ENCODE peak calls at places on chromosomes 5 and 9, in five cellular contexts. Z is heart right ventricle, H is IMR-90, W is right atrium auricular region, V is Caco-2. B is an unnamed sample. For H3K27me3 and H3K4me1, the result is how much of the 10 kb centered on the place peaks cover.

GRCh38 chr5:56490971-56491468 is 257.9 kb upstream of the ANKRD55 start:
- DNase-seq in V (peak), W (no peak), H (no peak), Z (no peak), B (peak)

GRCh38 chr5:33324667-33325307 is 116.0 kb upstream of the TARS1 start:
- DNase-seq in H (no peak), V (no peak), W (no peak), Z (no peak), B (no peak)

GRCh38 chr9:125269014-125269397 is 7.4 kb downstream of the GAPVD1 start:
- DNase-seq in Z (no peak), W (no peak), V (no peak), H (no peak), B (no peak)

GRCh38 chr9:34547960-34548603 is 25.3 kb upstream of the ENHO start:
- DNase-seq in W (peak), V (peak), H (peak), Z (peak), B (peak)

GRCh38 chr9:119365291-119366027 is 3.8 kb downstream of the BRINP1 start:
- DNase-seq in Z (peak), H (no peak), V (peak), W (no peak), B (no peak)

GRCh38 chr5:63686938-63687337 is 275.3 kb downstream of the HTR1A start:
- DNase-seq in Z (no peak), V (no peak), H (no peak), W (no peak), B (peak)

GRCh38 chr9:93126825-93127368 is 7.2 kb downstream of the NINJ1 start:
- DNase-seq in W (no peak), V (no peak), H (no peak), Z (peak), B (no peak)

GRCh38 chr5:180464603-180464970 is 29.6 kb upstream of the CNOT6 start:
- DNase-seq in V (no peak), H (no peak), W (no peak), Z (no peak), B (no peak)

GRCh38 chr9:121153642-121154041 is 48.0 kb downstream of the RAB14 start:
- DNase-seq in Z (no peak), V (no peak), W (no peak), H (no peak), B (no peak)
- H3K27me3 ChIP-seq in Z (under half), V (under half), W (under half), H (under half), B (under half)

GRCh38 chr5:115423541-115423940 is 121.0 kb downstream of the FEM1C start:
- DNase-seq in V (no peak), Z (peak), W (peak), H (no peak), B (no peak)
- H3K4me1 ChIP-seq in V (under half), Z (under half), W (half or more), H (under half), B (under half)

DNA sequence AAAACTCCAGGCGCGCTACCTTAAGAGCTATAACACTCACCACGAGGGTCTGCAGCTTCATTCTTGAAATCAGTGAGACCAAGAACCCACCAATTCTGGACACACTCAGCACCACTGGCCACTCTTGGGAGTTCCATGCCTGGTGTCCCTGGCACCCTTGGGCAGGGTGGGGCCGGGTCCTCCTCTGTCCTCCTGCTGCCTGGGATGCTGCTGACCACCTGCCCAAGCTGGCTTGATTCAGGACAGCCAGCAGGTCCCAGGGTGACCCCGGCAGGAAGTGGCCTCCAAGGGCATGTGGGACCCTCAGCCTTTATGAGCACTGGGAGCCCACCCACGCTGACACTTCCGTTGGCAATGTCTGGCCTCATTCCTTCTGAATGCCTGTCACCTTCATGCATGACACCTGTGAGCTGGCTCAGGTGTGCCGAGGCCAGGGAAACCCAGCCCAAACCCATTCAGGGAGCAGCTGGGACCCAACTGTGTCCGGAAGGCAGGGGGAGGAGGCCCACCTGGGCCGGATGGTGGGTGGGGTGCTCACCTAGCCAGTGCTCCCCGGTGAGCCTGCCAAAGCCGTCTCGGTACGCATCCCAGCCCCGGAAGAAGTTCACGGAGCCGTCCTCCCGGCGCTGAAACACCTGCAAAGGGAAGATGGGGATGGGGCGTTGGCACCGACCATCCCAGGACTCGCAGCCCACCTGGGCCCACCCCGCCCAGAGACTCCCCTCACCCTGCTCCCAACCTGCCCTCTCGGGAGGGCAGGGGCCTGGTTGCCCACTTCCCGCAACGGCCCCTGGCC is 14.8 kb upstream of the QRFP start:
- DNase-seq in H (no peak), V (no peak), W (no peak), Z (no peak), B (no peak)
- H3K27me3 ChIP-seq in H (under half), V (under half), W (under half), Z (under half), B (under half)

GRCh38 chr9:136462664-136463063 is 20.2 kb downstream of the SEC16A start:
- DNase-seq in H (no peak), V (no peak), W (no peak), Z (no peak), B (no peak)

GRCh38 chr9:136466155-136466541 is 16.7 kb downstream of the SEC16A start:
- DNase-seq in V (no peak), Z (no peak), H (no peak), W (no peak), B (no peak)

GRCh38 chr9:136465500-136466154 is 17.2 kb downstream of the SEC16A start:
- DNase-seq in W (no peak), Z (no peak), V (no peak), H (no peak), B (no peak)

GRCh38 chr9:136464241-136464640 is 18.6 kb downstream of the SEC16A start:
- DNase-seq in W (no peak), Z (no peak), H (no peak), V (no peak), B (no peak)

DNA sequence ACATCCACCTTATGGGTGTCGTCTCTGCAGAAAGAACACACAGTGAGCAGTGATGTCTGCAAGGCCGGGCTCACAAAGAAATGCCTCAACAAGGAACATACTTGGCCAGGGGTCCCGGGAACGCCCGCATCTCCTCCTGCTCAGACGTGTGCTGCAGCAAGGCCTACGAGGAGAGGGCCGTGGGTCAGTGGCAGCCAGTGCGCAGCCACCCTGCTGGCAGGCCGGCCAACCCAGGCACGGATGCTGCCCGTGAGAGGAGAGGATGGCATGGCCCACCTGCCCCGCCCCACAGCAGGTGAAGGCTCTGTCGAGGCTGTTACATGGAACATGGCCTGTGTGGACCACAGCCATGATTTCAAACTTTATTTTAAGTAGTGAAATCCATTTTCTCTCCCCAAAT is 19.3 kb downstream of the SEC16A start:
- DNase-seq in Z (no peak), V (no peak), H (no peak), W (no peak), B (no peak)
- H3K4me1 ChIP-seq in Z (under half), V (under half), H (under half), W (under half), B (under half)

GRCh38 chr5:2164586-2164985 is 281.9 kb upstream of the IRX4 start:
- DNase-seq in H (no peak), W (no peak), V (no peak), Z (no peak), B (no peak)
- H3K27me3 ChIP-seq in H (under half), W (under half), V (under half), Z (under half), B (under half)

DNA sequence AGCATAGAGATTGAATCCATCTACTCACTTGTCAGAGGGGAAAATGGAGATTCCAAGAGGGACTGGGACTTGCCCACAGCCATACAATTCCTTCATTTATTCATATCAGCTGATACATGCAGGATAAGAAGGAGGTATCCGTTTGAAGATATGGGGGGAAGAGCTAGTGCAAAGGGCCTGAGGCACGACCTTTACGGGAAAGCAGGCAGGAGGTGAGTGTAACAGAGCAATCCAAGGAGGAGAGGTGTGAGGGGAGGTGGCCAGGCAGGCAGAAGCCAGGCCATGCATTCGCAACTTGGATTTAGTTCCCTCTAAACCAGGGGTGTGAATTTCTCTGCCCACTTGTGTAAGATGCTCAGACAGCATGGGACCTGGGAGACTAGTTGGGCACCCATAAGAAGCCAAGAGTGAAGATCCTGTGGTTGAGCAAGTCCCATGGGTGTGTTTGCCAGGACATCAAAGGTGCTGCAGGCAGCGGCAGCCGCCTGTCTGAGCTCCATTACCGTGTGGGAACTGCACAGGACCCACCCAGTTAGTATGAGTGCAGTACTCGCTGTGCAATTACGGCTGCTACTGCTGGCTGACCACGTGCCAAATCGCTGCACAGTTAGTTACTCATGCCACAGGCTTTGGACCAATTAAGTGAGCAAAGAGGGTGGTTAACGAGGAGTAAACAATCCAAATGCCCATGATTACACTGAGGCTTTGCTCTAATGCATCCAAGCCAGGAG is 31.4 kb upstream of the FAT2 start:
- DNase-seq in H (no peak), W (no peak), Z (no peak), V (no peak), B (no peak)
- H3K4me1 ChIP-seq in H (under half), W (under half), Z (under half), V (under half), B (under half)

GRCh38 chr5:7405277-7405676 is 9.3 kb downstream of the ADCY2 start:
- DNase-seq in Z (no peak), V (no peak), H (no peak), W (no peak), B (no peak)

GRCh38 chr5:7412369-7412768 is 16.4 kb downstream of the ADCY2 start:
- DNase-seq in Z (no peak), W (no peak), H (no peak), V (no peak), B (no peak)

GRCh38 chr5:7415948-7416535 is 20.1 kb downstream of the ADCY2 start:
- DNase-seq in H (no peak), Z (no peak), W (no peak), V (no peak), B (no peak)

GRCh38 chr5:7415123-7415522 is 19.2 kb downstream of the ADCY2 start:
- DNase-seq in H (no peak), Z (no peak), V (no peak), W (no peak), B (no peak)

DNA sequence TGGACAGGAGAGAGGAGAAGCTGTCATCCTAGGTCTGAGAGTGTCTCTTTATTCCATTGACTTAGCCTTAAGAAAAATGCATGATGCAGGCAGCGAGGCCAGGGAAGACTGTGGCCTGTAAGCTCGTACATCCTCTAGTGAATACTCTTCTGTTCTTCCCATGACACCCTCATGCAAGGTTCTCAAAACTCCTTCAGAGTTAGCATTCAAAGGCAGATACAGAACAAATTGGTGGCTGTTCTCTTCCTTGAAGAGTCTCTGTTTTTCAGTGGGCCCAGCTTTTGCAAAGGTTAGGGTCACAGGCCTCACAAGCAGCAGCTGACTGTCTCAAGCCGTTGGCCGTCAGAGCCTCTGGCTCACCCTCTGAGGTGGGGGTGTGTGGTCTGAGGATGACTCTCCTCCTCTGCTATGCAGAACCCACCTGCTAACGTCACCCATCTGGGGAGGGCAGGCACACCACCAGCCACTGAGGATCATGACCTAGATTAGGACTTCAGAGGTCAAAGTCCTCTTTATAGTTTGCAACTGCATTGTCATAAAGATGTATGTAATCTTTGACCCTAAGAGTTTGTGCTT is 15.1 kb downstream of the ADCY2 start:
- DNase-seq in W (no peak), Z (no peak), H (no peak), V (no peak), B (no peak)
- H3K27me3 ChIP-seq in W (under half), Z (under half), H (under half), V (under half), B (under half)

GRCh38 chr5:61575581-61575980 is 243.5 kb downstream of the ZSWIM6 start:
- DNase-seq in W (no peak), H (no peak), Z (no peak), V (no peak), B (no peak)
- H3K4me1 ChIP-seq in W (under half), H (under half), Z (under half), V (under half), B (under half)

GRCh38 chr5:159402328-159402727 is 72.0 kb upstream of the IL12B start:
- DNase-seq in Z (no peak), V (no peak), H (no peak), W (no peak), B (no peak)
- H3K27me3 ChIP-seq in Z (under half), V (under half), H (under half), W (under half), B (under half)

DNA sequence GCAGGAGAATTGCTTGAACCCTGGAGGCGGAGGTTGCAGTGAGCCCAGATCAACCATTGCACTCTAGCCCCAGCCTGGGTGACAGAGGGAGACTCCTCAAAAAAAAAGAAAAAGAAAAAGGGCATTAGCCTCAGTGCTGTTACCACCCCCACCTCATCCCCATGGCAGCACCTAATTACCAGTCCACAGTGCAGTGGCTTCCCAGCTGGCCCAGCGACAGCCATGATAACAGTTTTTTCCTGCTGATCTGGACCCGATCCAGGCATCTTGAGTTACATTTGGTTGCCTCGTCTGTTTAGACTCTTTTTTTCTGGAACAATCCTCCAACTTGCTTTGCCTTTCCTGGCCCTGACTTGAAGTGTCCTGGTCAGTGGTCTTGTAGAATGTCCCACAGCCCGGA is 24.4 kb downstream of the NCS1 start:
- DNase-seq in Z (no peak), H (peak), V (no peak), W (no peak), B (no peak)
- H3K4me1 ChIP-seq in Z (under half), H (under half), V (under half), W (under half), B (under half)

B was measured in breast epithelium.